ENCODE peak calls at places on chromosomes 5 and 9, in seven cellular contexts. R is H1, F is sigmoid colon, D is GM12878, T is suprapubic skin, O is HepG2, N is stomach. Z is an unnamed sample.

GRCh38 chr9:93028448-93029006 is 30.0 kb upstream of the SUSD3 start:
- DNase-seq in F (no peak), O (no peak), R (no peak), D (peak), N (no peak), T (no peak), Z (peak)

GRCh38 chr9:6152824-6153223 is 62.8 kb upstream of the IL33 start:
- DNase-seq in R (no peak), F (no peak), N (no peak), T (no peak), O (no peak), D (no peak), Z (no peak)

GRCh38 chr5:68444048-68444447 is 228.5 kb downstream of the PIK3R1 start:
- DNase-seq in D (no peak), N (no peak), T (no peak), R (no peak), O (no peak), F (no peak), Z (no peak)

GRCh38 chr5:38734353-38734752 is 111.5 kb upstream of the OSMR start:
- DNase-seq in T (no peak), R (peak), D (no peak), F (no peak), O (no peak), N (no peak), Z (no peak)

GRCh38 chr5:136522217-136522956 is 157.0 kb upstream of the TRPC7 start:
- DNase-seq in F (no peak), T (no peak), D (no peak), R (no peak), N (no peak), O (no peak), Z (no peak)

GRCh38 chr5:65475336-65475735 is 6.4 kb downstream of the ADAMTS6 start:
- DNase-seq in N (no peak), R (no peak), D (no peak), O (no peak), T (no peak), F (no peak), Z (no peak)

GRCh38 chr9:112072721-112073553 is 102.2 kb downstream of the SUSD1 start:
- DNase-seq in O (no peak), D (no peak), R (no peak), F (no peak), N (no peak), T (no peak), Z (peak)

GRCh38 chr9:86405926-86406325 is 51.7 kb upstream of the TUT7 start:
- DNase-seq in T (no peak), N (no peak), F (no peak), D (no peak), R (no peak), O (peak), Z (no peak)

GRCh38 chr5:140966293-140967225 is at the start of gene PCDHAC2:
- DNase-seq in O (no peak), R (no peak), T (no peak), D (no peak), F (peak), N (peak), Z (no peak)

GRCh38 chr9:118577121-118577520 is 792.1 kb downstream of the BRINP1 start:
- DNase-seq in F (no peak), R (no peak), D (no peak), N (no peak), O (no peak), T (no peak), Z (no peak)

GRCh38 chr9:35452481-35452880 is 37.4 kb upstream of the RUSC2 start:
- DNase-seq in O (no peak), D (no peak), R (no peak), N (no peak), F (no peak), T (no peak), Z (no peak)

GRCh38 chr9:83649515-83649914 is 26.6 kb downstream of the IDNK start:
- DNase-seq in R (no peak), T (no peak), N (no peak), F (no peak), O (no peak), D (no peak), Z (no peak)

GRCh38 chr9:121642758-121643157 is 8.7 kb upstream of the DAB2IP start:
- DNase-seq in O (no peak), T (no peak), F (no peak), N (no peak), R (no peak), D (no peak), Z (no peak)

GRCh38 chr5:6586647-6587042 is 46.2 kb downstream of the NSUN2 start:
- DNase-seq in F (no peak), D (no peak), O (no peak), N (no peak), T (no peak), R (no peak), Z (no peak)

GRCh38 chr5:158013939-158014338 is 155.0 kb upstream of the CLINT1 start:
- DNase-seq in T (no peak), N (no peak), F (no peak), D (no peak), R (no peak), O (peak), Z (peak)

GRCh38 chr9:115668506-115668905 is 485.1 kb upstream of the PAPPA start:
- DNase-seq in T (no peak), R (no peak), N (no peak), D (no peak), F (peak), O (no peak), Z (no peak)

GRCh38 chr5:1230551-1230950 is 5.4 kb downstream of the SLC6A18 start:
- DNase-seq in T (no peak), N (no peak), D (no peak), F (no peak), R (no peak), O (no peak), Z (no peak)

GRCh38 chr5:151665584-151665982 is 21.1 kb downstream of the SPARC start:
- DNase-seq in T (no peak), F (no peak), N (no peak), O (no peak), D (no peak), R (no peak), Z (no peak)

GRCh38 chr5:177134653-177135225 is 1.2 kb downstream of the NSD1 start:
- DNase-seq in O (no peak), T (no peak), F (peak), R (no peak), N (no peak), D (no peak), Z (no peak)

GRCh38 chr5:93053825-93054224 is 527.2 kb downstream of the NR2F1-AS1 start:
- DNase-seq in T (no peak), F (no peak), R (no peak), O (peak), N (no peak), D (no peak), Z (no peak)

GRCh38 chr9:78781681-78782080 is 484.8 kb downstream of the PSAT1 start:
- DNase-seq in F (no peak), O (no peak), N (no peak), R (no peak), T (no peak), D (no peak), Z (no peak)

GRCh38 chr5:128053291-128053954 is 30.1 kb upstream of the SLC12A2 start:
- DNase-seq in T (no peak), D (no peak), O (peak), F (no peak), R (no peak), N (no peak), Z (no peak)

GRCh38 chr5:68325065-68325580 is 109.6 kb downstream of the PIK3R1 start:
- DNase-seq in T (no peak), F (no peak), N (no peak), R (no peak), O (no peak), D (no peak), Z (no peak)

GRCh38 chr9:135905380-135906282 is 1.7 kb downstream of the CAMSAP1 start:
- DNase-seq in T (peak), D (no peak), R (no peak), N (peak), F (peak), O (no peak), Z (peak)

GRCh38 chr9:27865031-27865438 is 291.8 kb upstream of the C9orf72 start:
- DNase-seq in N (no peak), T (no peak), D (no peak), R (no peak), O (no peak), F (no peak), Z (no peak)

GRCh38 chr5:989961-990530 is 18.6 kb upstream of the NKD2 start:
- DNase-seq in N (peak), T (peak), D (no peak), F (peak), R (no peak), O (no peak), Z (peak)

GRCh38 chr5:172618574-172619365 is 22.3 kb upstream of the NEURL1B start:
- DNase-seq in T (no peak), O (no peak), F (peak), R (no peak), N (no peak), D (no peak), Z (no peak)

GRCh38 chr5:61327761-61328753 is 4.0 kb upstream of the ZSWIM6 start:
- DNase-seq in O (peak), R (no peak), T (no peak), D (peak), N (no peak), F (no peak), Z (no peak)

GRCh38 chr9:124873664-124874063 is 11.7 kb downstream of the ARPC5L start:
- DNase-seq in D (no peak), R (no peak), T (no peak), N (no peak), O (no peak), F (no peak), Z (no peak)

GRCh38 chr5:156647034-156647451 is 203.1 kb upstream of the PPP1R2B start:
- DNase-seq in D (no peak), O (peak), R (no peak), N (no peak), T (no peak), F (no peak), Z (no peak)

GRCh38 chr5:140106805-140107311 is 7.1 kb upstream of the PURA start:
- DNase-seq in R (no peak), N (no peak), D (no peak), F (no peak), O (no peak), T (no peak), Z (no peak)

GRCh38 chr9:91221332-91221731 is 140.4 kb downstream of the AUH start:
- DNase-seq in O (no peak), R (no peak), T (no peak), N (no peak), F (no peak), D (no peak), Z (no peak)

GRCh38 chr5:40879163-40879942 is 29.9 kb upstream of the C7 start:
- DNase-seq in D (no peak), F (no peak), R (no peak), O (peak), T (no peak), N (no peak), Z (no peak)

GRCh38 chr9:129547869-129548570 is 72.9 kb downstream of the C9orf50 start:
- DNase-seq in N (no peak), D (no peak), T (no peak), R (no peak), F (peak), O (no peak), Z (no peak)

GRCh38 chr5:169856571-169856970 is 123.7 kb downstream of the INSYN2B start:
- DNase-seq in O (no peak), D (no peak), F (no peak), R (no peak), N (no peak), T (no peak), Z (no peak)

GRCh38 chr9:4082948-4083347 is 216.9 kb downstream of the GLIS3 start:
- DNase-seq in R (no peak), N (no peak), T (no peak), O (no peak), D (no peak), F (no peak), Z (no peak)

GRCh38 chr9:4081549-4081895 is 218.3 kb downstream of the GLIS3 start:
- DNase-seq in O (no peak), T (no peak), D (no peak), R (no peak), F (no peak), N (no peak), Z (no peak)

GRCh38 chr9:4081948-4082347 is 217.9 kb downstream of the GLIS3 start:
- DNase-seq in F (no peak), O (no peak), R (no peak), T (no peak), D (no peak), N (no peak), Z (no peak)

GRCh38 chr9:4086119-4087088 is 213.5 kb downstream of the GLIS3 start:
- DNase-seq in R (no peak), T (no peak), D (no peak), O (peak), N (no peak), F (no peak), Z (no peak)

GRCh38 chr9:4084440-4084818 is 215.4 kb downstream of the GLIS3 start:
- DNase-seq in D (no peak), R (no peak), T (no peak), F (peak), O (no peak), N (no peak), Z (peak)
- TF ChIP-seq EP300 in D (no peak), R (no peak), T (no peak), F (peak), O (no peak), N (peak), Z (peak)

GRCh38 chr9:137296214-137297059 is 5.6 kb downstream of the NRARP start:
- DNase-seq in R (no peak), F (no peak), O (no peak), D (no peak), N (peak), T (no peak), Z (peak)
- TF ChIP-seq POLR2AphosphoS5 in R (no peak), F (no peak), O (no peak), D (no peak), N (peak), T (no peak), Z (peak)

GRCh38 chr5:131250749-131251148 is 13.1 kb upstream of the CDC42SE2 start:
- DNase-seq in D (no peak), N (no peak), O (no peak), T (no peak), R (no peak), F (no peak), Z (no peak)

GRCh38 chr5:131256507-131256823 is 7.4 kb upstream of the CDC42SE2 start:
- DNase-seq in O (no peak), T (no peak), R (no peak), F (no peak), D (no peak), N (no peak), Z (no peak)

GRCh38 chr5:131258733-131259132 is 5.1 kb upstream of the CDC42SE2 start:
- DNase-seq in D (no peak), T (no peak), R (no peak), N (no peak), F (no peak), O (peak), Z (no peak)

GRCh38 chr5:131252824-131253171 is 11.1 kb upstream of the CDC42SE2 start:
- DNase-seq in N (peak), R (no peak), F (peak), O (no peak), T (no peak), D (peak), Z (peak)

GRCh38 chr5:131254741-131255140 is 9.1 kb upstream of the CDC42SE2 start:
- DNase-seq in O (no peak), D (no peak), R (no peak), N (no peak), T (no peak), F (no peak), Z (no peak)
- H3K27ac ChIP-seq in O (no peak), D (no peak), R (no peak), N (peak), T (no peak), F (no peak), Z (peak)

DNA sequence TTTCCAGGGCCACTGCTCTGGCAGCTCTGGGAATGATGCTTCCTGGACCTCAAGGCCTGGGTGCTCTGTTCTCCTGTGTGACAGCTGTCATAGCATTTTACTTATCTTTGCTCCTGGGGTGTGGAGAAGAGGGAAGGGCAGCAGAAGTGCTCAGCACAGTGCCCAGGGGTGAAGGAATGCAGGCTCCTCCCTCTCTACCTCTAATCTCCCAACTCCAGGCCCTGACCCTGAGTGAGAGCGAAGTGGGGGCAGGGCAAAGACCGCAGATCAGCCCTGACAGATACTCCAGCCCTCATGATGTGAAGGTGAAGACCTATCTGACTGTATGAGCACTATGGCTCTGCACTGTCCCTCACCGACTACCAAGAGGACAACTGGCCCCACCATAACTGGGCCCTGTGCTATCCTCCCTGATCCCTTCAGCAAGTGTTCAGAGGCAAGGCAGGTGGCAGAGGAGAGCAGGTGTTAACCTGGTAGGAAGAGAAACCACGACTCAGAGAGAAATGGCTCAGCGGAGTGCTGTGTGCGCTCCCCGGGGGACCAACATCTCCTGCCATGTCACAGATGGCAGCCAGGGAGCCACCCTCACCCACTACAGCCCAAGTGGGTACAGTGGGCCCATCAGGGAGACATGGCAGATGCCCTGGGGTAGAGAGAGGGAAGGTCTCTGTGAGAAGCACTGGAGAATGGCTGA is 16.8 kb downstream of the ACSL6 start:
- DNase-seq in F (no peak), T (no peak), O (peak), D (no peak), N (no peak), R (no peak), Z (no peak)
- TF ChIP-seq EP300 in F (no peak), T (no peak), O (no peak), D (no peak), N (no peak), R (no peak), Z (no peak)

Z was measured in transverse colon.